ENCODE peak calls at places on chromosomes 7 and 10, in seven cellular contexts. One of them, this sample, is unnamed.

GRCh38 chr10:85611093-85611740 is 755.4 kb downstream of the GRID1 start:
- DNase-seq in fibroblast of villous mesenchyme: no peak
- DNase-seq in stomach: no peak
- DNase-seq in lower lobe of right lung: no peak
- DNase-seq in left ventricle myocardium inferior: no peak
- DNase-seq in heart right ventricle: no peak
- DNase-seq in nephron progenitor cell: no peak
- DNase-seq in this sample: no peak

GRCh38 chr7:82388138-82388537 is 55.4 kb downstream of the CACNA2D1 start:
- DNase-seq in heart right ventricle: no peak
- DNase-seq in lower lobe of right lung: no peak
- DNase-seq in left ventricle myocardium inferior: no peak
- DNase-seq in nephron progenitor cell: no peak
- DNase-seq in stomach: no peak
- DNase-seq in fibroblast of villous mesenchyme: peak
- DNase-seq in this sample: no peak

GRCh38 chr10:24544776-24545175 is 178.9 kb downstream of the ARHGAP21 start:
- DNase-seq in lower lobe of right lung: no peak
- DNase-seq in heart right ventricle: no peak
- DNase-seq in stomach: peak
- DNase-seq in fibroblast of villous mesenchyme: no peak
- DNase-seq in left ventricle myocardium inferior: no peak
- DNase-seq in nephron progenitor cell: no peak
- DNase-seq in this sample: no peak

GRCh38 chr7:27187702-27188665 is 3.0 kb upstream of the HOXA11 start:
- DNase-seq in heart right ventricle: no peak
- DNase-seq in nephron progenitor cell: peak
- DNase-seq in left ventricle myocardium inferior: no peak
- DNase-seq in stomach: peak
- DNase-seq in lower lobe of right lung: no peak
- DNase-seq in fibroblast of villous mesenchyme: peak
- DNase-seq in this sample: no peak

GRCh38 chr7:35992436-35992835 is 160.6 kb upstream of the EEPD1 start:
- DNase-seq in fibroblast of villous mesenchyme: no peak
- DNase-seq in left ventricle myocardium inferior: no peak
- DNase-seq in lower lobe of right lung: no peak
- DNase-seq in nephron progenitor cell: no peak
- DNase-seq in stomach: no peak
- DNase-seq in heart right ventricle: no peak
- DNase-seq in this sample: no peak

GRCh38 chr7:90677742-90678439 is 81.8 kb downstream of the CDK14 start:
- DNase-seq in fibroblast of villous mesenchyme: no peak
- DNase-seq in left ventricle myocardium inferior: no peak
- DNase-seq in nephron progenitor cell: no peak
- DNase-seq in stomach: no peak
- DNase-seq in lower lobe of right lung: no peak
- DNase-seq in heart right ventricle: no peak
- DNase-seq in this sample: no peak

GRCh38 chr7:141708053-141708452 is at the start of gene WEE2:
- DNase-seq in lower lobe of right lung: no peak
- DNase-seq in fibroblast of villous mesenchyme: no peak
- DNase-seq in stomach: no peak
- DNase-seq in heart right ventricle: no peak
- DNase-seq in nephron progenitor cell: no peak
- DNase-seq in left ventricle myocardium inferior: no peak
- DNase-seq in this sample: no peak

GRCh38 chr7:1667566-1668485 is 2.3 kb upstream of the ELFN1 start:
- DNase-seq in stomach: no peak
- DNase-seq in lower lobe of right lung: peak
- DNase-seq in heart right ventricle: no peak
- DNase-seq in nephron progenitor cell: peak
- DNase-seq in fibroblast of villous mesenchyme: no peak
- DNase-seq in left ventricle myocardium inferior: no peak
- DNase-seq in this sample: peak

GRCh38 chr10:72016608-72017310 is 52.6 kb downstream of the CHST3 start:
- DNase-seq in heart right ventricle: peak
- DNase-seq in fibroblast of villous mesenchyme: no peak
- DNase-seq in nephron progenitor cell: no peak
- DNase-seq in lower lobe of right lung: no peak
- DNase-seq in left ventricle myocardium inferior: peak
- DNase-seq in stomach: peak
- DNase-seq in this sample: no peak

GRCh38 chr7:93836111-93836510 is 54.4 kb downstream of the TFPI2 start:
- DNase-seq in nephron progenitor cell: no peak
- DNase-seq in left ventricle myocardium inferior: no peak
- DNase-seq in heart right ventricle: no peak
- DNase-seq in stomach: no peak
- DNase-seq in lower lobe of right lung: no peak
- DNase-seq in fibroblast of villous mesenchyme: peak
- DNase-seq in this sample: no peak

GRCh38 chr7:150964593-150965111 is 13.5 kb downstream of the KCNH2 start:
- DNase-seq in stomach: no peak
- DNase-seq in fibroblast of villous mesenchyme: no peak
- DNase-seq in nephron progenitor cell: no peak
- DNase-seq in lower lobe of right lung: no peak
- DNase-seq in heart right ventricle: peak
- DNase-seq in left ventricle myocardium inferior: peak
- DNase-seq in this sample: no peak

GRCh38 chr10:68330852-68331454 is 911 bp upstream of the HNRNPH3 start:
- DNase-seq in nephron progenitor cell: peak
- DNase-seq in fibroblast of villous mesenchyme: peak
- DNase-seq in heart right ventricle: peak
- DNase-seq in stomach: no peak
- DNase-seq in left ventricle myocardium inferior: peak
- DNase-seq in lower lobe of right lung: no peak
- DNase-seq in this sample: no peak

GRCh38 chr7:103094102-103094501 is 19.2 kb downstream of the ARMC10 start:
- DNase-seq in lower lobe of right lung: no peak
- DNase-seq in stomach: no peak
- DNase-seq in fibroblast of villous mesenchyme: no peak
- DNase-seq in heart right ventricle: no peak
- DNase-seq in nephron progenitor cell: no peak
- DNase-seq in left ventricle myocardium inferior: no peak
- DNase-seq in this sample: no peak
- TF ChIP-seq CTCF in lower lobe of right lung: no peak
- TF ChIP-seq CTCF in stomach: no peak
- TF ChIP-seq CTCF in fibroblast of villous mesenchyme: no peak
- TF ChIP-seq CTCF in heart right ventricle: no peak
- TF ChIP-seq CTCF in nephron progenitor cell: no peak
- TF ChIP-seq CTCF in left ventricle myocardium inferior: no peak
- TF ChIP-seq CTCF in this sample: no peak

DNA sequence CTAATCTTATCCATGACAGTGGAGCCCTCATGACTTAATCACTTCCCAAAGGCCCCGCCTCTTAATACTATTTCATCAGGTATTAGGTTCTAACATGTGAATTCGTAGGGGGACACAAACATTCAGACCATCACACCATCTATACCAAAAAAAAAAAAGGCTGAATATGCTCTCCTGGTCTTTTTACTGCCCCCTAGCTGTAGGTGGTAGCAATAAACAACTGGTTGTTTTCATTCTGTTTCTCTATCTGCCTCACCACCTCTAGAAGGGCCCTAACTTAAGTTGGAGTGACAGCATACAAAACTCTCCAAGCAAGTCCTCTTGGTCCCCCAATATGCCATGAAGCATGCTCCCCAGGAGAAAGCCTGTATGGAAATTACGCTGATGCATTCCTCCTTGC is 94.1 kb downstream of the GRM8 start:
- DNase-seq in left ventricle myocardium inferior: no peak
- DNase-seq in nephron progenitor cell: no peak
- DNase-seq in lower lobe of right lung: no peak
- DNase-seq in fibroblast of villous mesenchyme: no peak
- DNase-seq in stomach: no peak
- DNase-seq in heart right ventricle: no peak
- DNase-seq in this sample: peak
- TF ChIP-seq CTCF in left ventricle myocardium inferior: no peak
- TF ChIP-seq CTCF in nephron progenitor cell: peak
- TF ChIP-seq CTCF in lower lobe of right lung: no peak
- TF ChIP-seq CTCF in fibroblast of villous mesenchyme: peak
- TF ChIP-seq CTCF in stomach: no peak
- TF ChIP-seq CTCF in heart right ventricle: no peak
- TF ChIP-seq CTCF in this sample: peak

GRCh38 chr10:11214407-11214806 is 196.7 kb downstream of the CELF2 start:
- DNase-seq in left ventricle myocardium inferior: no peak
- DNase-seq in stomach: no peak
- DNase-seq in fibroblast of villous mesenchyme: no peak
- DNase-seq in nephron progenitor cell: no peak
- DNase-seq in heart right ventricle: no peak
- DNase-seq in lower lobe of right lung: no peak
- DNase-seq in this sample: no peak
- TF ChIP-seq CTCF in left ventricle myocardium inferior: no peak
- TF ChIP-seq CTCF in stomach: no peak
- TF ChIP-seq CTCF in fibroblast of villous mesenchyme: no peak
- TF ChIP-seq CTCF in nephron progenitor cell: no peak
- TF ChIP-seq CTCF in heart right ventricle: no peak
- TF ChIP-seq CTCF in lower lobe of right lung: no peak
- TF ChIP-seq CTCF in this sample: no peak

DNA sequence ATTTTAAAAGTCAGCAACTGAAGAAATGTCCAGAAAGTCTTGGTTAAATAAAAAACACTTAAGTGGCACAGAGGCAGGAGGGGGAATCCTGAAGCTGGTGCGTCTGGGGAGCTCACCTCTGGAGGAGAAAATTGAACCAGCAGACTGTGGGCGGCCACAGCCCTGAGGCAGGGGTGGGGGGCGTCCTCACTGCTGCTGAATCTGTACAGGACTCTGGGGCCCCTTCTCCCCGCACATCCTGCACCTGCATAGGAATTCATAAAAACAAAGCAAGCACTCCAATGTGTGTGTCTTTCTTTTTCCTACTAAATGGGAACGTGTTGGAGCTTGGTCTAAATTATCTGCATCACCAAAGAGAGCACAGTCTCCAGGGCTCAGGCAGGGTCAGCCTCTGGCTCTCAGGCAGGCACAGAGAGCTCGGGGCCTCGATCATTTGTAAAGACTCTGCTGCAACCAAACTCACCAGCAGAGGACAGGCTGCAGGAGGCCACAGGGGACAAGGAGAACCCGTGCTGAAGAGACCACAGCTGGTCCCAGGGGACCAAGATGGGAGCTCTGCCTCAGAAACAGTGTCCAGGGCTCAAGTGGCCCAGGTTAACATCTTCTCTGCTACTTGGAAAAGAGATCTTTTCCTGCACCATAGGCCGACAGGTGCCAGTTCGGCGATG is 543.3 kb downstream of the PTPRN2 start:
- DNase-seq in heart right ventricle: no peak
- DNase-seq in lower lobe of right lung: no peak
- DNase-seq in stomach: no peak
- DNase-seq in left ventricle myocardium inferior: no peak
- DNase-seq in fibroblast of villous mesenchyme: no peak
- DNase-seq in nephron progenitor cell: no peak
- DNase-seq in this sample: no peak
- TF ChIP-seq CTCF in heart right ventricle: no peak
- TF ChIP-seq CTCF in lower lobe of right lung: no peak
- TF ChIP-seq CTCF in stomach: no peak
- TF ChIP-seq CTCF in left ventricle myocardium inferior: no peak
- TF ChIP-seq CTCF in fibroblast of villous mesenchyme: no peak
- TF ChIP-seq CTCF in nephron progenitor cell: no peak
- TF ChIP-seq CTCF in this sample: no peak

GRCh38 chr7:11486271-11486670 is 345.7 kb downstream of the THSD7A start:
- DNase-seq in heart right ventricle: no peak
- DNase-seq in lower lobe of right lung: no peak
- DNase-seq in fibroblast of villous mesenchyme: peak
- DNase-seq in stomach: no peak
- DNase-seq in left ventricle myocardium inferior: no peak
- DNase-seq in nephron progenitor cell: no peak
- DNase-seq in this sample: no peak
- TF ChIP-seq CTCF in heart right ventricle: peak
- TF ChIP-seq CTCF in lower lobe of right lung: peak
- TF ChIP-seq CTCF in fibroblast of villous mesenchyme: peak
- TF ChIP-seq CTCF in stomach: no peak
- TF ChIP-seq CTCF in left ventricle myocardium inferior: no peak
- TF ChIP-seq CTCF in nephron progenitor cell: no peak
- TF ChIP-seq CTCF in this sample: no peak

GRCh38 chr7:101879565-101879964 is 62.1 kb downstream of the CUX1 start:
- DNase-seq in fibroblast of villous mesenchyme: no peak
- DNase-seq in heart right ventricle: no peak
- DNase-seq in stomach: no peak
- DNase-seq in lower lobe of right lung: no peak
- DNase-seq in left ventricle myocardium inferior: no peak
- DNase-seq in nephron progenitor cell: no peak
- DNase-seq in this sample: no peak

GRCh38 chr7:101880536-101881443 is 63.4 kb downstream of the CUX1 start:
- DNase-seq in lower lobe of right lung: no peak
- DNase-seq in nephron progenitor cell: no peak
- DNase-seq in fibroblast of villous mesenchyme: peak
- DNase-seq in stomach: peak
- DNase-seq in left ventricle myocardium inferior: no peak
- DNase-seq in heart right ventricle: no peak
- DNase-seq in this sample: no peak

GRCh38 chr7:101885597-101885955 is 68.2 kb downstream of the CUX1 start:
- DNase-seq in heart right ventricle: no peak
- DNase-seq in lower lobe of right lung: peak
- DNase-seq in left ventricle myocardium inferior: no peak
- DNase-seq in fibroblast of villous mesenchyme: no peak
- DNase-seq in nephron progenitor cell: no peak
- DNase-seq in stomach: peak
- DNase-seq in this sample: no peak

GRCh38 chr7:101884671-101885596 is 67.5 kb downstream of the CUX1 start:
- DNase-seq in nephron progenitor cell: no peak
- DNase-seq in lower lobe of right lung: no peak
- DNase-seq in fibroblast of villous mesenchyme: peak
- DNase-seq in left ventricle myocardium inferior: no peak
- DNase-seq in heart right ventricle: no peak
- DNase-seq in stomach: no peak
- DNase-seq in this sample: peak

GRCh38 chr7:101882595-101883564 is 65.5 kb downstream of the CUX1 start:
- DNase-seq in left ventricle myocardium inferior: peak
- DNase-seq in nephron progenitor cell: peak
- DNase-seq in stomach: peak
- DNase-seq in lower lobe of right lung: peak
- DNase-seq in fibroblast of villous mesenchyme: peak
- DNase-seq in heart right ventricle: peak
- DNase-seq in this sample: no peak
- TF ChIP-seq CTCF in left ventricle myocardium inferior: peak
- TF ChIP-seq CTCF in nephron progenitor cell: no peak
- TF ChIP-seq CTCF in stomach: no peak
- TF ChIP-seq CTCF in lower lobe of right lung: no peak
- TF ChIP-seq CTCF in fibroblast of villous mesenchyme: no peak
- TF ChIP-seq CTCF in heart right ventricle: peak
- TF ChIP-seq CTCF in this sample: peak

This sample was measured in GM10248.